ENCODE peak calls at places on chromosome 12, in six cellular contexts. D is DND-41, Z is colonic mucosa, P is endothelial cell of umbilical vein, L is A549, W is HEK293T. H is an unnamed sample.

GRCh38 chr12:62537544-62537943 is 70.9 kb downstream of the MON2 start:
- DNase-seq in D (no peak), W (no peak), Z (no peak), P (peak), L (peak), H (no peak)

GRCh38 chr12:106133136-106134087 is 5.3 kb downstream of the NUAK1 start:
- DNase-seq in D (no peak), P (no peak), W (no peak), Z (no peak), L (peak), H (no peak)

GRCh38 chr12:4069046-4070010 is 196.1 kb upstream of the PARP11 start:
- DNase-seq in D (no peak), L (no peak), Z (no peak), P (no peak), W (no peak), H (no peak)

GRCh38 chr12:49623142-49623899 is at the start of gene PRPF40B:
- DNase-seq in P (peak), W (peak), D (peak), Z (peak), L (peak), H (peak)

GRCh38 chr12:100608776-100609175 is 35.3 kb downstream of the GAS2L3 start:
- DNase-seq in P (no peak), L (no peak), D (no peak), W (no peak), Z (no peak), H (no peak)

GRCh38 chr12:131863711-131864396 is 30.6 kb upstream of the ULK1 start:
- DNase-seq in P (no peak), W (no peak), Z (no peak), D (no peak), L (peak), H (no peak)

GRCh38 chr12:42574879-42575278 is 14.7 kb downstream of the PRICKLE1 start:
- DNase-seq in D (no peak), P (peak), L (no peak), Z (no peak), W (no peak), H (no peak)

GRCh38 chr12:9040484-9041186 is 51.3 kb downstream of the KLRG1 start:
- DNase-seq in Z (no peak), L (no peak), W (no peak), P (no peak), D (no peak), H (no peak)

GRCh38 chr12:24759155-24759554 is 189.7 kb downstream of the BCAT1 start:
- DNase-seq in W (no peak), L (no peak), P (no peak), Z (no peak), D (no peak), H (no peak)

GRCh38 chr12:47414511-47414910 is 291.3 kb downstream of the RPAP3 start:
- DNase-seq in P (no peak), Z (no peak), W (no peak), D (no peak), L (no peak), H (no peak)

GRCh38 chr12:3670083-3670620 is 82.8 kb downstream of the CRACR2A start:
- DNase-seq in L (no peak), D (no peak), P (no peak), W (no peak), Z (no peak), H (no peak)

GRCh38 chr12:82099216-82099615 is 259.0 kb downstream of the CCDC59 start:
- DNase-seq in D (no peak), Z (no peak), L (no peak), W (no peak), P (no peak), H (no peak)

GRCh38 chr12:75488553-75488952 is 8.0 kb downstream of the GLIPR1 start:
- DNase-seq in Z (peak), L (peak), W (peak), P (no peak), D (peak), H (no peak)

GRCh38 chr12:22034709-22035506 is 11.1 kb upstream of the CMAS start:
- DNase-seq in P (peak), W (no peak), L (no peak), D (no peak), Z (peak), H (no peak)

GRCh38 chr12:237026-237815 is 23.3 kb upstream of the SLC6A12 start:
- DNase-seq in D (no peak), P (no peak), W (no peak), Z (peak), L (no peak), H (peak)

GRCh38 chr12:132747395-132747794 is 14.2 kb downstream of the ANKLE2 start:
- DNase-seq in P (no peak), Z (no peak), W (no peak), D (no peak), L (no peak), H (no peak)

GRCh38 chr12:91910871-91911388 is 234.7 kb downstream of the BTG1 start:
- DNase-seq in Z (no peak), L (no peak), D (no peak), W (no peak), P (no peak), H (no peak)

GRCh38 chr12:27709932-27710591 is 570 bp upstream of the MRPS35 start:
- DNase-seq in D (no peak), Z (peak), W (no peak), L (peak), P (peak), H (no peak)

GRCh38 chr12:89211456-89211855 is 140.8 kb downstream of the DUSP6 start:
- DNase-seq in P (no peak), D (no peak), W (no peak), L (no peak), Z (no peak), H (no peak)

GRCh38 chr12:121060149-121061001 is 21.3 kb upstream of the OASL start:
- DNase-seq in D (peak), L (peak), P (peak), W (peak), Z (peak), H (peak)

GRCh38 chr12:65968359-65968758 is 144.1 kb downstream of the HMGA2 start:
- DNase-seq in Z (no peak), W (no peak), L (no peak), P (no peak), D (no peak), H (no peak)

GRCh38 chr12:685388-685787 is 22.1 kb upstream of the NINJ2 start:
- DNase-seq in Z (peak), W (no peak), D (peak), L (peak), P (peak), H (no peak)

GRCh38 chr12:4763549-4763948 is 43.3 kb downstream of the GALNT8 start:
- DNase-seq in P (no peak), Z (peak), D (peak), L (peak), W (peak), H (no peak)

GRCh38 chr12:128269108-128269713 is 2.2 kb downstream of the TMEM132C start:
- DNase-seq in L (no peak), W (no peak), D (no peak), Z (no peak), P (no peak), H (no peak)

GRCh38 chr12:31629756-31630732 is 29.4 kb upstream of the ETFBKMT start:
- DNase-seq in L (no peak), W (peak), Z (no peak), P (peak), D (no peak), H (no peak)

GRCh38 chr12:26614217-26614616 is 218.8 kb downstream of the ITPR2 start:
- DNase-seq in W (peak), Z (peak), P (peak), L (peak), D (no peak), H (no peak)

GRCh38 chr12:39919790-39920189 is 186.1 kb downstream of the SLC2A13 start:
- DNase-seq in Z (no peak), D (no peak), P (no peak), W (no peak), L (no peak), H (no peak)

GRCh38 chr12:89351489-89352241 is 636 bp downstream of the DUSP6 start:
- DNase-seq in W (peak), D (no peak), P (no peak), L (peak), Z (peak), H (no peak)

GRCh38 chr12:24743891-24744793 is 204.8 kb downstream of the BCAT1 start:
- DNase-seq in W (no peak), P (no peak), Z (no peak), L (no peak), D (no peak), H (no peak)

GRCh38 chr12:126798449-126798848 is 1468.5 kb upstream of the TMEM132C start:
- DNase-seq in Z (no peak), P (no peak), W (no peak), D (no peak), L (no peak), H (no peak)

GRCh38 chr12:67765969-67766368 is 117.4 kb downstream of the DYRK2 start:
- DNase-seq in P (no peak), L (no peak), Z (no peak), D (no peak), W (no peak), H (no peak)